ENCODE peak calls at places on chromosomes 2 and 18, in six cellular contexts. O is renal cortical epithelial cell, L is GM20000, F is A549, S is GM12865, C is IMR-90. A is an unnamed sample.

GRCh38 chr18:63365909-63366269 is 1.1 kb downstream of the KDSR start:
- DNase-seq in O (no peak), L (peak; percentile 37), C (peak; percentile 6), F (peak; percentile 3), S (peak; percentile 9), A (no peak)

GRCh38 chr2:164178835-164179470 is 442.3 kb downstream of the GRB14 start:
- DNase-seq in F (no peak), C (peak; percentile 24), S (peak; percentile 7), L (no peak), O (peak; percentile 63), A (no peak)

GRCh38 chr2:47560107-47560819 is 157.3 kb downstream of the MSH2 start:
- DNase-seq in C (no peak), O (no peak), S (no peak), F (no peak), L (no peak), A (no peak)

GRCh38 chr2:105665480-105665879 is 79.2 kb upstream of the NCK2 start:
- DNase-seq in L (no peak), C (no peak), O (no peak), F (no peak), S (no peak), A (no peak)

GRCh38 chr2:35783723-35784122 is 571.9 kb upstream of the CRIM1 start:
- DNase-seq in S (no peak), F (no peak), O (peak; percentile 14), C (no peak), L (no peak), A (no peak)

GRCh38 chr2:120525056-120526046 is 179.4 kb downstream of the INHBB start:
- DNase-seq in C (no peak), S (no peak), L (no peak), F (no peak), O (no peak), A (no peak)

GRCh38 chr2:217326238-217327022 is 466.6 kb upstream of the TNP1 start:
- DNase-seq in O (peak; percentile 62), C (no peak), L (no peak), S (no peak), F (no peak), A (no peak)

GRCh38 chr2:188000189-188000588 is 291.5 kb upstream of the GULP1 start:
- DNase-seq in L (no peak), F (no peak), C (no peak), S (no peak), O (no peak), A (no peak)

GRCh38 chr2:138012082-138012481 is 47.8 kb downstream of the HNMT start:
- DNase-seq in L (no peak), F (no peak), O (no peak), C (no peak), S (no peak), A (no peak)

GRCh38 chr2:207504513-207505171 is 25.1 kb upstream of the CREB1 start:
- DNase-seq in S (no peak), O (peak; percentile 56), C (peak; percentile 70), L (no peak), F (no peak), A (no peak)

GRCh38 chr2:144890828-144891227 is 370.9 kb upstream of the ZEB2 start:
- DNase-seq in L (peak; percentile 7), F (peak; percentile 2), C (peak; percentile 35), O (peak; percentile 49), S (peak; percentile 4), A (peak; percentile 74)

GRCh38 chr2:219384083-219384713 is 3.5 kb downstream of the DNPEP start:
- DNase-seq in L (no peak), S (no peak), O (no peak), F (no peak), C (no peak), A (peak; percentile 24)

GRCh38 chr2:42169100-42169868 is at the start of gene EML4:
- DNase-seq in L (peak; percentile 96), F (peak; percentile 88), O (peak; percentile 68), C (peak; percentile 90), S (peak; percentile 96), A (peak; percentile 91)